ENCODE peak calls at places on chromosomes 6 and 20, in four cellular contexts. P is WERI-Rb-1, F is dorsolateral prefrontal cortex, L is body of pancreas. T is an unnamed sample.

GRCh38 chr6:20172842-20173456 is 39.3 kb downstream of the MBOAT1 start:
- DNase-seq in P (no peak), F (no peak), L (no peak), T (no peak)

GRCh38 chr6:63640062-63640461 is 4.5 kb downstream of the PHF3 start:
- DNase-seq in P (no peak), F (no peak), L (no peak), T (no peak)

GRCh38 chr20:44728835-44729342 is 13.7 kb downstream of the CCN5 start:
- DNase-seq in P (no peak), F (no peak), L (peak; percentile 52), T (no peak)

GRCh38 chr20:16541878-16542277 is 31.4 kb downstream of the KIF16B start:
- DNase-seq in P (no peak), F (no peak), L (no peak), T (no peak)

GRCh38 chr20:62367483-62368302 is 581 bp upstream of the LAMA5 start:
- DNase-seq in P (peak; percentile 69), F (no peak), L (peak; percentile 67), T (no peak)

GRCh38 chr6:22108199-22108598 is 188.6 kb downstream of the PRL start:
- DNase-seq in P (no peak), F (no peak), L (no peak), T (no peak)

GRCh38 chr20:13325033-13325432 is 104.0 kb downstream of the ISM1 start:
- DNase-seq in P (peak; percentile 76), F (no peak), L (peak; percentile 22), T (no peak)

GRCh38 chr20:25605146-25605545 is 18.7 kb downstream of the NANP start:
- DNase-seq in P (no peak), F (no peak), L (no peak), T (no peak)

GRCh38 chr6:14366315-14366714 is 248.7 kb downstream of the CD83 start:
- DNase-seq in P (no peak), F (no peak), L (no peak), T (no peak)

GRCh38 chr20:64116016-64116415 is 8.7 kb upstream of the NPBWR2 start:
- DNase-seq in P (no peak), F (no peak), L (no peak), T (no peak)

GRCh38 chr20:48175261-48175660 is 390.0 kb upstream of the SULF2 start:
- DNase-seq in P (no peak), F (no peak), L (no peak), T (no peak)

GRCh38 chr6:30883743-30884520 is at the start of gene DDR1:
- DNase-seq in P (peak; percentile 89), F (peak; percentile 70), L (peak; percentile 82), T (peak; percentile 78)

GRCh38 chr6:170074907-170075306 is 216.0 kb downstream of the DLL1 start:
- DNase-seq in P (no peak), F (no peak), L (no peak), T (no peak)

GRCh38 chr6:110013396-110013795 is 35.3 kb downstream of the GPR6 start:
- DNase-seq in P (no peak), F (peak; percentile 16), L (no peak), T (no peak)

GRCh38 chr6:65646494-65647035 is 60.5 kb downstream of the EYS start:
- DNase-seq in P (no peak), F (no peak), L (no peak), T (no peak)

GRCh38 chr6:17865243-17865642 is 122.2 kb downstream of the KIF13A start:
- DNase-seq in P (no peak), F (no peak), L (peak; percentile 28), T (no peak)

GRCh38 chr20:34947336-34947735 is 8.3 kb downstream of the GSS start:
- DNase-seq in P (no peak), F (no peak), L (no peak), T (no peak)

GRCh38 chr20:63738687-63739128 is 868 bp upstream of the SLC2A4RG start:
- DNase-seq in P (peak; percentile 41), F (no peak), L (peak; percentile 86), T (no peak)

GRCh38 chr20:53664121-53664520 is 70.5 kb upstream of the ZNF217 start:
- DNase-seq in P (no peak), F (no peak), L (no peak), T (no peak)

GRCh38 chr6:33392168-33392947 is 735 bp downstream of the KIFC1 start:
- DNase-seq in P (peak; percentile 37), F (no peak), L (no peak), T (no peak)

GRCh38 chr6:76818451-76818850 is 644.8 kb downstream of the HTR1B start:
- DNase-seq in P (no peak), F (no peak), L (no peak), T (no peak)

GRCh38 chr6:106046116-106046853 is 39.9 kb upstream of the PRDM1 start:
- DNase-seq in P (peak; percentile 55), F (no peak), L (no peak), T (no peak)

GRCh38 chr20:50308513-50309279 is 118.1 kb downstream of the CEBPB start:
- DNase-seq in P (peak; percentile 85), F (peak; percentile 60), L (peak; percentile 71), T (peak; percentile 26)

GRCh38 chr6:25774120-25774730 is 19.7 kb downstream of the SLC17A4 start:
- DNase-seq in P (peak; percentile 69), F (no peak), L (no peak), T (no peak)

GRCh38 chr6:143457563-143458359 is 7.2 kb downstream of the PEX3 start:
- DNase-seq in P (no peak), F (no peak), L (no peak), T (no peak)

GRCh38 chr6:148972481-148972880 is 225.7 kb downstream of the UST start:
- DNase-seq in P (peak; percentile 21), F (no peak), L (peak; percentile 87), T (no peak)

GRCh38 chr20:5715068-5715841 is 34.9 kb upstream of the SHLD1 start:
- DNase-seq in P (no peak), F (no peak), L (no peak), T (no peak)

GRCh38 chr20:61529354-61529753 is 277.3 kb downstream of the CDH4 start:
- DNase-seq in P (no peak), F (no peak), L (no peak), T (no peak)

GRCh38 chr20:38723069-38723981 is 961 bp upstream of the SLC32A1 start:
- DNase-seq in P (no peak), F (no peak), L (no peak), T (no peak)

GRCh38 chr6:151682922-151683321 is 124.6 kb upstream of the ESR1 start:
- DNase-seq in P (no peak), F (no peak), L (no peak), T (no peak)

GRCh38 chr20:48636301-48636700 is 191.5 kb downstream of the PREX1 start:
- DNase-seq in P (no peak), F (no peak), L (no peak), T (no peak)

GRCh38 chr6:3523966-3524365 is 67.1 kb upstream of the SLC22A23 start:
- DNase-seq in P (peak; percentile 66), F (no peak), L (no peak), T (no peak)